ENCODE peak calls at places on chromosomes 3 and 15, in four cellular contexts. S is psoas muscle, E is mucosa of descending colon, Q is left lung. F is an unnamed sample.

GRCh38 chr3:186160691-186161243 is 51.9 kb upstream of the ETV5 start:
- ATAC-seq in S (no peak), E (no peak), Q (no peak), F (no peak)

GRCh38 chr15:60047701-60048100 is 43.6 kb downstream of the FOXB1 start:
- ATAC-seq in S (no peak), E (no peak), Q (no peak), F (no peak)

GRCh38 chr3:186566772-186567071 is 417 bp downstream of the TBCCD1 start:
- ATAC-seq in S (no peak), E (no peak), Q (no peak), F (no peak)

GRCh38 chr3:39443530-39443929 is 23.9 kb upstream of the MOBP start:
- ATAC-seq in S (no peak), E (no peak), Q (peak), F (peak)

GRCh38 chr3:114496874-114497273 is 203.0 kb downstream of the TIGIT start:
- ATAC-seq in S (no peak), E (no peak), Q (peak), F (no peak)

GRCh38 chr15:89352476-89352875 is 17.9 kb upstream of the POLG start:
- ATAC-seq in S (no peak), E (no peak), Q (no peak), F (no peak)

GRCh38 chr3:46848271-46849097 is 14.8 kb downstream of the MYL3 start:
- ATAC-seq in S (no peak), E (no peak), Q (no peak), F (no peak)

GRCh38 chr3:30666564-30667249 is 60.3 kb downstream of the TGFBR2 start:
- ATAC-seq in S (no peak), E (peak), Q (no peak), F (no peak)

GRCh38 chr15:80208758-80209734 is 43.0 kb downstream of the CTXND1 start:
- ATAC-seq in S (no peak), E (no peak), Q (no peak), F (no peak)

GRCh38 chr3:41222012-41222411 is 22.7 kb downstream of the CTNNB1 start:
- ATAC-seq in S (no peak), E (peak), Q (peak), F (no peak)

GRCh38 chr15:44882499-44882968 is 74.0 kb upstream of the TERB2 start:
- ATAC-seq in S (no peak), E (no peak), Q (no peak), F (peak)

GRCh38 chr15:33068007-33068441 is 126.5 kb downstream of the FMN1 start:
- ATAC-seq in S (peak), E (peak), Q (peak), F (peak)

GRCh38 chr3:165617134-165617533 is 220.1 kb downstream of the BCHE start:
- ATAC-seq in S (no peak), E (no peak), Q (no peak), F (no peak)

GRCh38 chr15:60563066-60563465 is 84.1 kb upstream of the ICE2 start:
- ATAC-seq in S (no peak), E (no peak), Q (no peak), F (no peak)

GRCh38 chr3:124636863-124637296 is 93.4 kb upstream of the UMPS start:
- ATAC-seq in S (no peak), E (peak), Q (no peak), F (no peak)

GRCh38 chr3:141316851-141317250 is 51.5 kb upstream of the ZBTB38 start:
- ATAC-seq in S (no peak), E (no peak), Q (no peak), F (no peak)

GRCh38 chr15:28894631-28895030 is 8.9 kb downstream of the APBA2 start:
- ATAC-seq in S (no peak), E (no peak), Q (no peak), F (no peak)

GRCh38 chr3:158559504-158559903 is 11.5 kb upstream of the MLF1 start:
- ATAC-seq in S (no peak), E (no peak), Q (no peak), F (no peak)

GRCh38 chr3:153349138-153349499 is 187.1 kb downstream of the RAP2B start:
- ATAC-seq in S (no peak), E (no peak), Q (no peak), F (no peak)

GRCh38 chr3:59185586-59186381 is 136.0 kb upstream of the CFAP20DC start:
- ATAC-seq in S (no peak), E (no peak), Q (no peak), F (no peak)

GRCh38 chr3:124770341-124771082 is 40.3 kb downstream of the UMPS start:
- ATAC-seq in S (peak), E (no peak), Q (no peak), F (no peak)

F was measured in esophagus mucosa.